ENCODE peak calls at places on chromosomes 6 and 20, in nine cellular contexts. Z, N, G, S, R, X, P, Q and A are unnamed samples.
A peak's percentile ranks its signal among the peaks of the same experiment; 100 is the strongest.

GRCh38 chr6:150004101-150004782 is 21.1 kb downstream of the RAET1L start:
- DNase-seq in Z (peak; percentile 54), N (no peak), G (no peak), S (no peak), R (no peak), X (no peak), P (no peak), Q (no peak), A (no peak)

GRCh38 chr20:32482251-32483220 is 102.6 kb downstream of the NOL4L start:
- DNase-seq in Z (no peak), N (peak; percentile 76), G (peak; percentile 69), S (peak; percentile 59), R (peak; percentile 86), X (no peak), P (no peak), Q (peak; percentile 72), A (no peak)

GRCh38 chr6:131368077-131368911 is 204.7 kb upstream of the ARG1 start:
- DNase-seq in Z (peak; percentile 72), N (no peak), G (peak; percentile 59), S (no peak), R (no peak), X (peak; percentile 17), P (peak; percentile 5), Q (peak; percentile 67), A (no peak)

GRCh38 chr6:64221776-64222175 is 586.2 kb downstream of the PHF3 start:
- DNase-seq in Z (no peak), N (no peak), G (no peak), S (no peak), R (no peak), X (no peak), P (no peak), Q (no peak), A (no peak)

GRCh38 chr6:107917468-107918375 is 40.3 kb downstream of the SEC63 start:
- DNase-seq in Z (no peak), N (no peak), G (no peak), S (no peak), R (peak; percentile 66), X (no peak), P (no peak), Q (no peak), A (no peak)

GRCh38 chr20:13913517-13913916 is 76.9 kb downstream of the SEL1L2 start:
- DNase-seq in Z (no peak), N (no peak), G (no peak), S (no peak), R (no peak), X (no peak), P (no peak), Q (no peak), A (no peak)

GRCh38 chr6:146545608-146546007 is 2.0 kb downstream of the RAB32 start:
- DNase-seq in Z (no peak), N (no peak), G (no peak), S (no peak), R (no peak), X (no peak), P (peak; percentile 42), Q (no peak), A (peak; percentile 26)

GRCh38 chr20:2742934-2743559 is 50.5 kb downstream of the EBF4 start:
- DNase-seq in Z (no peak), N (peak; percentile 76), G (no peak), S (peak; percentile 84), R (peak; percentile 90), X (no peak), P (peak; percentile 46), Q (peak; percentile 65), A (peak; percentile 20)

GRCh38 chr6:163745566-163746400 is 331.3 kb downstream of the QKI start:
- DNase-seq in Z (no peak), N (no peak), G (peak; percentile 66), S (peak; percentile 66), R (no peak), X (no peak), P (peak; percentile 95), Q (no peak), A (peak; percentile 98)

GRCh38 chr20:951384-952169 is 35.4 kb upstream of the ANGPT4 start:
- DNase-seq in Z (peak; percentile 49), N (no peak), G (no peak), S (no peak), R (no peak), X (no peak), P (no peak), Q (no peak), A (no peak)

GRCh38 chr6:56475736-56476457 is 166.8 kb downstream of the DST start:
- DNase-seq in Z (no peak), N (no peak), G (no peak), S (no peak), R (no peak), X (no peak), P (no peak), Q (no peak), A (peak; percentile 50)
- H3K36me3 ChIP-seq in Z (peaks cover 81% of the 10 kb centered on the region), N (peaks cover 12% of the 10 kb centered on the region), G (peaks cover 98% of the 10 kb centered on the region), S (peaks cover 45% of the 10 kb centered on the region), R (peaks cover 11% of the 10 kb centered on the region), X (no peaks in the 10 kb centered on the region), P (peaks cover 11% of the 10 kb centered on the region), Q (peaks cover 11% of the 10 kb centered on the region), A (peaks cover 55% of the 10 kb centered on the region)

GRCh38 chr20:38536310-38536709 is 44.7 kb upstream of the ADIG start:
- DNase-seq in Z (no peak), N (no peak), G (no peak), S (no peak), R (no peak), X (no peak), P (peak; percentile 93), Q (no peak), A (no peak)
- H3K36me3 ChIP-seq in Z (peaks cover 76% of the 10 kb centered on the region), N (peaks cover 13% of the 10 kb centered on the region), G (peaks cover 97% of the 10 kb centered on the region), S (peaks cover 55% of the 10 kb centered on the region), R (peaks cover 22% of the 10 kb centered on the region), X (peaks cover 11% of the 10 kb centered on the region), P (peaks cover 16% of the 10 kb centered on the region), Q (peaks cover 8% of the 10 kb centered on the region), A (peaks cover 66% of the 10 kb centered on the region)

GRCh38 chr20:23369424-23369823 is 7.4 kb downstream of the GZF1 start:
- DNase-seq in Z (no peak), N (no peak), G (no peak), S (no peak), R (no peak), X (no peak), P (no peak), Q (no peak), A (no peak)
- H3K36me3 ChIP-seq in Z (peaks cover 36% of the 10 kb centered on the region), N (peaks cover 14% of the 10 kb centered on the region), G (peaks cover 85% of the 10 kb centered on the region), S (peaks cover 92% of the 10 kb centered on the region), R (peaks cover 14% of the 10 kb centered on the region), X (no peaks in the 10 kb centered on the region), P (peaks cover 25% of the 10 kb centered on the region), Q (peaks cover 14% of the 10 kb centered on the region), A (peaks cover 66% of the 10 kb centered on the region)

GRCh38 chr6:170572704-170573466 is 11.6 kb downstream of the PDCD2 start:
- DNase-seq in Z (no peak), N (no peak), G (no peak), S (no peak), R (no peak), X (no peak), P (no peak), Q (no peak), A (no peak)

GRCh38 chr6:170578909-170579308 is 5.5 kb downstream of the PDCD2 start:
- DNase-seq in Z (no peak), N (no peak), G (no peak), S (no peak), R (no peak), X (no peak), P (no peak), Q (no peak), A (no peak)

DNA sequence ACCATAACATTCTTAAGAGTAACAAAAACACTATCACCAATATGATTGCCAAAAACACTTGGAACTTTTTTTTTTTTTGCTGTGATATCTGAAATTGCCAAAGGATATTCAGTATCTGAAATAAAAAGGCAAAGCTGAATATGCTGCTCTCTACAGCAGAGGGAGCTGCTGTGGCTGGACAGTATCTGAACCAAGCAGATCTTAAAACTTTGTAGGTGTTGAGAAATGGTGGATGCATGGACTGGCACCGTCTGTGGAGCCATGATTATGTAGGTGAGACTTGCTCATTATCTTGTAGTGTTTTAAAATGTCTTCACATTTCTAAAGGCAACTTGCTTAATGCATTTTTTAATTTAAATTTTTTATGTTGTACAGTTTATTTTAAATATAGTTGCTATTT is 9.2 kb downstream of the PDCD2 start:
- DNase-seq in Z (no peak), N (no peak), G (no peak), S (no peak), R (peak; percentile 36), X (no peak), P (peak; percentile 24), Q (no peak), A (peak; percentile 20)
- H3K36me3 ChIP-seq in Z (peaks cover 53% of the 10 kb centered on the region), N (peaks cover 6% of the 10 kb centered on the region), G (peaks cover 98% of the 10 kb centered on the region), S (peaks cover 74% of the 10 kb centered on the region), R (peaks cover 2% of the 10 kb centered on the region), X (peaks cover 12% of the 10 kb centered on the region), P (peaks cover 9% of the 10 kb centered on the region), Q (no peaks in the 10 kb centered on the region), A (peaks cover 19% of the 10 kb centered on the region)

DNA sequence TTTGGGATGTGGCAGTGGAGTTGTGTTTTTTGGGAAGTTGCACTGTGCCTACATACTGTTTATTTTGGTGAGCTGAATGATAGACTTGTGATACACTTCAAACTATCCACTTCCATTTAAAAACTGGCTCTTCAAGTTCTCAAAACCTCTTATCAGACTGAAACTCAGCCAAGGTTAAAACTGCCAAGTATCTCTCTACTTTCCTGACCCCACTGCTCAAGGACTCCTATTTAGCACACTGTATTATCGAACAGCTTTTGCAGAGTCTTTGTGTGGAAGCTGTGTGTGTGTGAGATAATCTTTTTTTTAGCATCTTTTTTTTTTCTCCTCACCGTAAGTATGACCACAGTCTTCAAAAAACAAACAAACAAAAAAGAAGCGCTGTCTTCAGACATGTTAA is 21.1 kb downstream of the STX11 start:
- DNase-seq in Z (no peak), N (no peak), G (no peak), S (no peak), R (no peak), X (no peak), P (no peak), Q (no peak), A (no peak)
- H3K36me3 ChIP-seq in Z (peaks cover 4% of the 10 kb centered on the region), N (no peaks in the 10 kb centered on the region), G (no peaks in the 10 kb centered on the region), S (no peaks in the 10 kb centered on the region), R (no peaks in the 10 kb centered on the region), X (no peaks in the 10 kb centered on the region), P (no peaks in the 10 kb centered on the region), Q (peaks cover 4% of the 10 kb centered on the region), A (no peaks in the 10 kb centered on the region)

DNA sequence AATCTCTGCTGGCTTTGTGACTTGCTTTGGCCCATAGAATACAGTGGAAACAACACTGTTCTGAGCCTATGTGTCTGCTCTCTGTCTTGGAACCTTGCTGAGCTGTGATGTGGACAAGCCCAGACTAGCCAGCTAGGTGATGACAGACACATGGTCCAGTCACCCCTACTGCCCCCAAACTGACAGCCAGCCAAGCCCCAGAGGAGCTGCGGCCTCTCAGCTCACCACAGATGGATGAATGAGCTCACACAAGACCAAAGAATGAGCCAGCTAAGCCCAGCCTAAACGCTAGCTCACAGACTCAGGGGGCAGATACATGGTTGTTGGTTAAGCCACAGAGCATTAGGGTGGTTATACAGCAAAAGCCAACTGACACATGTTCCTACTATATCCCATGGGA is 4.1 kb downstream of the AARS2 start:
- DNase-seq in Z (no peak), N (no peak), G (no peak), S (no peak), R (no peak), X (no peak), P (peak; percentile 98), Q (no peak), A (no peak)
- H3K36me3 ChIP-seq in Z (peaks cover 15% of the 10 kb centered on the region), N (no peaks in the 10 kb centered on the region), G (peaks cover 77% of the 10 kb centered on the region), S (peaks cover 70% of the 10 kb centered on the region), R (peaks cover 16% of the 10 kb centered on the region), X (peaks cover 22% of the 10 kb centered on the region), P (peaks cover 37% of the 10 kb centered on the region), Q (peaks cover 2% of the 10 kb centered on the region), A (peaks cover 56% of the 10 kb centered on the region)